ENCODE peak calls at places on chromosome 2, in six cellular contexts. One of them, this sample, is unnamed.

GRCh38 chr2:120740765-120741513 is 5.3 kb downstream of the GLI2 start:
- DNase-seq in CD8-positive, alpha-beta memory T cell: no peak
- DNase-seq in Ammon's horn: no peak
- DNase-seq in HTR-8/SVneo: no peak
- DNase-seq in activated naive CD8-positive, alpha-beta T cell treated with anti-CD3 and anti-CD28 coated beads for 36 hours: no peak
- DNase-seq in SHP77: no peak
- DNase-seq in this sample: peak

GRCh38 chr2:187434342-187434785 is 13.7 kb downstream of the CALCRL start:
- DNase-seq in SHP77: no peak
- DNase-seq in Ammon's horn: no peak
- DNase-seq in HTR-8/SVneo: no peak
- DNase-seq in CD8-positive, alpha-beta memory T cell: no peak
- DNase-seq in activated naive CD8-positive, alpha-beta T cell treated with anti-CD3 and anti-CD28 coated beads for 36 hours: no peak
- DNase-seq in this sample: no peak

GRCh38 chr2:71880846-71881610 is 266.6 kb downstream of the CYP26B1 start:
- DNase-seq in Ammon's horn: no peak
- DNase-seq in SHP77: no peak
- DNase-seq in HTR-8/SVneo: peak
- DNase-seq in CD8-positive, alpha-beta memory T cell: no peak
- DNase-seq in activated naive CD8-positive, alpha-beta T cell treated with anti-CD3 and anti-CD28 coated beads for 36 hours: no peak
- DNase-seq in this sample: no peak

GRCh38 chr2:223736488-223736887 is 100.9 kb downstream of the AP1S3 start:
- DNase-seq in Ammon's horn: no peak
- DNase-seq in activated naive CD8-positive, alpha-beta T cell treated with anti-CD3 and anti-CD28 coated beads for 36 hours: no peak
- DNase-seq in HTR-8/SVneo: no peak
- DNase-seq in SHP77: no peak
- DNase-seq in CD8-positive, alpha-beta memory T cell: no peak
- DNase-seq in this sample: no peak

GRCh38 chr2:96491860-96492497 is 13.2 kb downstream of the NEURL3 start:
- DNase-seq in Ammon's horn: no peak
- DNase-seq in CD8-positive, alpha-beta memory T cell: no peak
- DNase-seq in SHP77: no peak
- DNase-seq in activated naive CD8-positive, alpha-beta T cell treated with anti-CD3 and anti-CD28 coated beads for 36 hours: no peak
- DNase-seq in HTR-8/SVneo: no peak
- DNase-seq in this sample: no peak

GRCh38 chr2:39068757-39069515 is 51.9 kb downstream of the SOS1 start:
- DNase-seq in SHP77: no peak
- DNase-seq in CD8-positive, alpha-beta memory T cell: no peak
- DNase-seq in activated naive CD8-positive, alpha-beta T cell treated with anti-CD3 and anti-CD28 coated beads for 36 hours: no peak
- DNase-seq in Ammon's horn: no peak
- DNase-seq in HTR-8/SVneo: no peak
- DNase-seq in this sample: no peak

GRCh38 chr2:6945087-6945813 is 28.0 kb downstream of the RNF144A start:
- DNase-seq in CD8-positive, alpha-beta memory T cell: no peak
- DNase-seq in HTR-8/SVneo: no peak
- DNase-seq in activated naive CD8-positive, alpha-beta T cell treated with anti-CD3 and anti-CD28 coated beads for 36 hours: no peak
- DNase-seq in SHP77: no peak
- DNase-seq in Ammon's horn: no peak
- DNase-seq in this sample: no peak

GRCh38 chr2:180124273-180124881 is 117.3 kb upstream of the CWC22 start:
- DNase-seq in Ammon's horn: peak
- DNase-seq in HTR-8/SVneo: peak
- DNase-seq in activated naive CD8-positive, alpha-beta T cell treated with anti-CD3 and anti-CD28 coated beads for 36 hours: no peak
- DNase-seq in CD8-positive, alpha-beta memory T cell: peak
- DNase-seq in SHP77: peak
- DNase-seq in this sample: peak

GRCh38 chr2:130327703-130328527 is 14.8 kb upstream of the IMP4 start:
- DNase-seq in CD8-positive, alpha-beta memory T cell: no peak
- DNase-seq in SHP77: no peak
- DNase-seq in Ammon's horn: no peak
- DNase-seq in activated naive CD8-positive, alpha-beta T cell treated with anti-CD3 and anti-CD28 coated beads for 36 hours: no peak
- DNase-seq in HTR-8/SVneo: peak
- DNase-seq in this sample: peak